ENCODE peak calls at places on chromosomes 16 and 17, in four cellular contexts. One of them, this sample, is unnamed.
A peak's percentile ranks its signal among the peaks of the same experiment; 100 is the strongest.

GRCh38 chr17:79752175-79752574 is 21.4 kb downstream of the ENPP7 start:
- DNase-seq in BJ: no peak
- DNase-seq in AG10803: no peak
- DNase-seq in astrocyte of the spinal cord: no peak
- DNase-seq in this sample: no peak

GRCh38 chr17:76772842-76773521 is 35.1 kb downstream of the MFSD11 start:
- DNase-seq in AG10803: peak; percentile 87
- DNase-seq in astrocyte of the spinal cord: peak; percentile 72
- DNase-seq in BJ: peak; percentile 76
- DNase-seq in this sample: peak; percentile 66

GRCh38 chr17:17356149-17356930 is 53.2 kb downstream of the NT5M start:
- DNase-seq in AG10803: peak; percentile 81
- DNase-seq in BJ: no peak
- DNase-seq in astrocyte of the spinal cord: peak; percentile 85
- DNase-seq in this sample: no peak

GRCh38 chr17:62913971-62914370 is 52.1 kb upstream of the TANC2 start:
- DNase-seq in AG10803: no peak
- DNase-seq in BJ: no peak
- DNase-seq in astrocyte of the spinal cord: no peak
- DNase-seq in this sample: no peak

GRCh38 chr16:74305978-74306784 is 9.6 kb downstream of the PSMD7 start:
- DNase-seq in AG10803: no peak
- DNase-seq in astrocyte of the spinal cord: no peak
- DNase-seq in BJ: no peak
- DNase-seq in this sample: no peak

GRCh38 chr17:68759343-68760140 is 158.4 kb upstream of the FAM20A start:
- DNase-seq in astrocyte of the spinal cord: peak; percentile 93
- DNase-seq in AG10803: peak; percentile 91
- DNase-seq in BJ: peak; percentile 56
- DNase-seq in this sample: peak; percentile 71

GRCh38 chr16:2205104-2205966 is at the start of gene MLST8:
- DNase-seq in astrocyte of the spinal cord: peak; percentile 89
- DNase-seq in BJ: peak; percentile 24
- DNase-seq in AG10803: peak; percentile 82
- DNase-seq in this sample: no peak

GRCh38 chr16:19704321-19705130 is 13.5 kb downstream of the KNOP1 start:
- DNase-seq in astrocyte of the spinal cord: peak; percentile 43
- DNase-seq in AG10803: peak; percentile 66
- DNase-seq in BJ: no peak
- DNase-seq in this sample: no peak

GRCh38 chr17:44348234-44348987 is 3.3 kb downstream of the GRN start:
- DNase-seq in astrocyte of the spinal cord: peak; percentile 43
- DNase-seq in AG10803: peak; percentile 49
- DNase-seq in BJ: no peak
- DNase-seq in this sample: no peak

GRCh38 chr16:66408181-66409048 is 18.7 kb upstream of the BEAN1 start:
- DNase-seq in AG10803: peak; percentile 55
- DNase-seq in BJ: no peak
- DNase-seq in astrocyte of the spinal cord: peak; percentile 81
- DNase-seq in this sample: peak; percentile 88

GRCh38 chr16:49471038-49471727 is 97.6 kb downstream of the C16orf78 start:
- DNase-seq in astrocyte of the spinal cord: no peak
- DNase-seq in AG10803: no peak
- DNase-seq in BJ: no peak
- DNase-seq in this sample: no peak

GRCh38 chr16:13171313-13171712 is 269.9 kb downstream of the SHISA9 start:
- DNase-seq in astrocyte of the spinal cord: no peak
- DNase-seq in BJ: no peak
- DNase-seq in AG10803: no peak
- DNase-seq in this sample: no peak

GRCh38 chr16:5415123-5415522 is 317.5 kb upstream of the EEF2KMT start:
- DNase-seq in BJ: no peak
- DNase-seq in astrocyte of the spinal cord: no peak
- DNase-seq in AG10803: no peak
- DNase-seq in this sample: no peak

GRCh38 chr16:54390095-54390494 is 103.5 kb upstream of the IRX3 start:
- DNase-seq in BJ: no peak
- DNase-seq in AG10803: no peak
- DNase-seq in astrocyte of the spinal cord: no peak
- DNase-seq in this sample: no peak

GRCh38 chr17:67531291-67531690 is 154.2 kb downstream of the PITPNC1 start:
- DNase-seq in astrocyte of the spinal cord: no peak
- DNase-seq in AG10803: no peak
- DNase-seq in BJ: no peak
- DNase-seq in this sample: no peak

GRCh38 chr17:31907342-31907975 is 6.0 kb upstream of the UTP6 start:
- DNase-seq in astrocyte of the spinal cord: peak; percentile 70
- DNase-seq in AG10803: peak; percentile 57
- DNase-seq in BJ: no peak
- DNase-seq in this sample: no peak

GRCh38 chr16:1998360-1998835 is 8.6 kb downstream of the SYNGR3 start:
- DNase-seq in BJ: no peak
- DNase-seq in astrocyte of the spinal cord: no peak
- DNase-seq in AG10803: no peak
- DNase-seq in this sample: no peak

GRCh38 chr16:84266451-84266850 is 26.6 kb upstream of the KCNG4 start:
- DNase-seq in astrocyte of the spinal cord: peak; percentile 27
- DNase-seq in AG10803: peak; percentile 32
- DNase-seq in BJ: no peak
- DNase-seq in this sample: no peak

GRCh38 chr17:17416400-17417360 is 60.1 kb upstream of the MED9 start:
- DNase-seq in BJ: peak; percentile 51
- DNase-seq in AG10803: peak; percentile 79
- DNase-seq in astrocyte of the spinal cord: peak; percentile 76
- DNase-seq in this sample: no peak

GRCh38 chr16:80583466-80583865 is 42.7 kb downstream of the DYNLRB2 start:
- DNase-seq in astrocyte of the spinal cord: peak; percentile 71
- DNase-seq in BJ: peak; percentile 22
- DNase-seq in AG10803: peak; percentile 88
- DNase-seq in this sample: no peak

GRCh38 chr16:67029249-67030096 is 524 bp downstream of the CBFB start:
- DNase-seq in AG10803: peak; percentile 61
- DNase-seq in astrocyte of the spinal cord: peak; percentile 54
- DNase-seq in BJ: no peak
- DNase-seq in this sample: no peak

GRCh38 chr17:30588798-30589247 is 111.6 kb downstream of the GOSR1 start:
- DNase-seq in BJ: no peak
- DNase-seq in astrocyte of the spinal cord: no peak
- DNase-seq in AG10803: no peak
- DNase-seq in this sample: no peak

GRCh38 chr16:87806246-87806607 is 40.4 kb upstream of the KLHDC4 start:
- DNase-seq in AG10803: peak; percentile 58
- DNase-seq in astrocyte of the spinal cord: no peak
- DNase-seq in BJ: no peak
- DNase-seq in this sample: no peak

GRCh38 chr17:40560592-40561293 is 4.5 kb downstream of the CCR7 start:
- DNase-seq in AG10803: peak; percentile 41
- DNase-seq in astrocyte of the spinal cord: peak; percentile 89
- DNase-seq in BJ: no peak
- DNase-seq in this sample: peak; percentile 87

GRCh38 chr17:78179372-78179771 is 7.5 kb downstream of the TK1 start:
- DNase-seq in BJ: no peak
- DNase-seq in astrocyte of the spinal cord: peak; percentile 39
- DNase-seq in AG10803: peak; percentile 58
- DNase-seq in this sample: no peak

GRCh38 chr17:76171701-76172100 is 30.7 kb upstream of the FOXJ1 start:
- DNase-seq in AG10803: no peak
- DNase-seq in BJ: no peak
- DNase-seq in astrocyte of the spinal cord: no peak
- DNase-seq in this sample: no peak

GRCh38 chr16:65012357-65012756 is 109.5 kb downstream of the CDH11 start:
- DNase-seq in AG10803: peak; percentile 61
- DNase-seq in BJ: peak; percentile 68
- DNase-seq in astrocyte of the spinal cord: peak; percentile 48
- DNase-seq in this sample: no peak

GRCh38 chr17:9937164-9937835 is 32.2 kb upstream of the RCVRN start:
- DNase-seq in astrocyte of the spinal cord: peak; percentile 70
- DNase-seq in BJ: no peak
- DNase-seq in AG10803: peak; percentile 95
- DNase-seq in this sample: no peak

GRCh38 chr17:51355314-51356083 is 95.2 kb downstream of the UTP18 start:
- DNase-seq in AG10803: peak; percentile 52
- DNase-seq in astrocyte of the spinal cord: no peak
- DNase-seq in BJ: no peak
- DNase-seq in this sample: no peak

GRCh38 chr17:51353296-51353695 is 93.0 kb downstream of the UTP18 start:
- DNase-seq in astrocyte of the spinal cord: no peak
- DNase-seq in BJ: no peak
- DNase-seq in AG10803: no peak
- DNase-seq in this sample: no peak

GRCh38 chr17:51354908-51355307 is 94.6 kb downstream of the UTP18 start:
- DNase-seq in astrocyte of the spinal cord: no peak
- DNase-seq in AG10803: no peak
- DNase-seq in BJ: no peak
- DNase-seq in this sample: no peak

GRCh38 chr17:51359055-51359454 is 98.7 kb downstream of the UTP18 start:
- DNase-seq in AG10803: no peak
- DNase-seq in astrocyte of the spinal cord: no peak
- DNase-seq in BJ: no peak
- DNase-seq in this sample: no peak

DNA sequence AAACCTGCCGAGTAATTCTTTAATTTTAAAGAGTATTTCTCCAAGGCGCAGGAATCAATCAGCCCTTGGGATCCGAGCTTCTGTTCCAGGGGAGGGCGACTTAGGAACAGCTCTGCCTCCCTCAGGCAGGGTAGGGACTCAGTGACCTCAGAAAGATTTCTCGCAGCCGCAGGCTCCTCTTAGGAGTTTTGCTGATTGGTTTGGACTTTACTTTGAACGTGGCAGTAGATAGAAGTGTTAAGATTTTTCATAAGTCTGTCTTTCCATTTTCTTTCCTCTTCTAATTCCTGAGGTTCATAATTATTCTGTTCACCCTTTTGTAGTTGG is 95.7 kb downstream of the UTP18 start:
- DNase-seq in BJ: no peak
- DNase-seq in AG10803: no peak
- DNase-seq in astrocyte of the spinal cord: no peak
- DNase-seq in this sample: no peak
- TF ChIP-seq CTCF in BJ: no peak
- TF ChIP-seq CTCF in AG10803: no peak
- TF ChIP-seq CTCF in astrocyte of the spinal cord: no peak
- TF ChIP-seq CTCF in this sample: no peak

GRCh38 chr17:56876766-56877179 is 37.1 kb downstream of the TRIM25 start:
- DNase-seq in AG10803: no peak
- DNase-seq in BJ: no peak
- DNase-seq in astrocyte of the spinal cord: no peak
- DNase-seq in this sample: no peak

GRCh38 chr17:56880133-56880532 is 33.7 kb downstream of the TRIM25 start:
- DNase-seq in astrocyte of the spinal cord: no peak
- DNase-seq in AG10803: no peak
- DNase-seq in BJ: no peak
- DNase-seq in this sample: no peak

GRCh38 chr17:56880571-56880970 is 33.3 kb downstream of the TRIM25 start:
- DNase-seq in BJ: no peak
- DNase-seq in AG10803: no peak
- DNase-seq in astrocyte of the spinal cord: no peak
- DNase-seq in this sample: no peak

GRCh38 chr17:56881685-56882295 is 32.1 kb downstream of the TRIM25 start:
- DNase-seq in AG10803: no peak
- DNase-seq in astrocyte of the spinal cord: no peak
- DNase-seq in BJ: no peak
- DNase-seq in this sample: no peak

GRCh38 chr17:56879280-56879679 is 34.6 kb downstream of the TRIM25 start:
- DNase-seq in AG10803: no peak
- DNase-seq in BJ: no peak
- DNase-seq in astrocyte of the spinal cord: no peak
- DNase-seq in this sample: no peak
- TF ChIP-seq CTCF in AG10803: no peak
- TF ChIP-seq CTCF in BJ: no peak
- TF ChIP-seq CTCF in astrocyte of the spinal cord: no peak
- TF ChIP-seq CTCF in this sample: no peak

GRCh38 chr17:47725446-47726109 is 7.5 kb upstream of the TBX21 start:
- DNase-seq in AG10803: no peak
- DNase-seq in BJ: no peak
- DNase-seq in astrocyte of the spinal cord: no peak
- DNase-seq in this sample: no peak
- TF ChIP-seq CTCF in AG10803: peak; percentile 17
- TF ChIP-seq CTCF in BJ: no peak
- TF ChIP-seq CTCF in astrocyte of the spinal cord: peak; percentile 25
- TF ChIP-seq CTCF in this sample: no peak

DNA sequence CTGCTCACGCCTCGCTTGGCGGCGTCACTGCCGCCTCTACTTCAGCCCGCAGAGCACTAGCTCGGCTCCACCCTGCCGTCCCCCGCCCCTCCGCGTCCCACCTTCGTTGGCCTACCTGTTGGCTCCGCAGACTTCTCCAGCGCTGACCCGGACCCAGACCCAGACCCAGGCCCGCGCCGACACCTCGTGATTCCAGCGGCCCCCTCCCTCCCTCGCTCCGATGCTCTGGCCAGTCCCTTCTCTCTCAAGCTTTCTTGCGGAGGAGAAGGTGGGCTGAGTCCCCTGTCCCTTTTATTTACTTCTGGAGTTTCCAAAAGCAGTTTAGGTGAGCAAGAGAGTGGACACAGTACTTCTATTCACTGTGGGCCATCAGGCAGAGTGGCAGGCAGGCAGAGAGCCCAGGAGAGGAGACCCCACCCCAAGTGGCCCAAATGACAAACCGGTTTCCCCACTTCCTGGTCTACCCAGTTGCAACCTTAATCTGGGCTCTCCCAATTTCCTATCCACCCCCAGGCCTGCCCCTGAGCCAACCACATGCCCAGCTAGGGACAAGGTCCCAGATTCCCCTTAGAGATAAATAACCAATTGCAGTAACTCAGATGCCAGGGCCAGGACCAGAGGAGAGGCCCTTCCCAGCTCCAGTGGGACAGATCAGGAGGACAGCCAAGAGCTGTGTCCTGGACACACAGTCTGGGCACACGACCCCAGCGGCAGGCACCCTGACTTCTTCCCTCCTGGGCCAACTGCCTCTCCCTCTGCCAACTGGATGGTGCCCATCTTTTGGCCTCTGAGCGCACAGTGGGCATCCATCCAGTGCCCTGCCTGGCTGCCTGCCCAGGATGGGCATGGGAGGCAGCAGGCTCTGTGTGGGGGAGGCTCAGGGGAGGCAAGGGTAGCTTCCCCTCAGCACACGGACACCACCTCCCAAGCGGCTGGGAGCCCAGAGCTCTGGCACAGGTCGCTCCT is 1.2 kb upstream of the SRCIN1 start:
- DNase-seq in astrocyte of the spinal cord: no peak
- DNase-seq in BJ: no peak
- DNase-seq in AG10803: no peak
- DNase-seq in this sample: no peak
- TF ChIP-seq CTCF in astrocyte of the spinal cord: no peak
- TF ChIP-seq CTCF in BJ: no peak
- TF ChIP-seq CTCF in AG10803: no peak
- TF ChIP-seq CTCF in this sample: no peak

GRCh38 chr16:68844211-68844564 is 857 bp downstream of the TANGO6 start:
- DNase-seq in AG10803: no peak
- DNase-seq in astrocyte of the spinal cord: no peak
- DNase-seq in BJ: no peak
- DNase-seq in this sample: no peak
- TF ChIP-seq CTCF in AG10803: no peak
- TF ChIP-seq CTCF in astrocyte of the spinal cord: no peak
- TF ChIP-seq CTCF in BJ: no peak
- TF ChIP-seq CTCF in this sample: no peak

GRCh38 chr16:69494993-69495392 is 70.6 kb downstream of the CYB5B start:
- DNase-seq in astrocyte of the spinal cord: no peak
- DNase-seq in BJ: no peak
- DNase-seq in AG10803: no peak
- DNase-seq in this sample: no peak
- TF ChIP-seq CTCF in astrocyte of the spinal cord: peak; percentile 36
- TF ChIP-seq CTCF in BJ: peak; percentile 25
- TF ChIP-seq CTCF in AG10803: peak; percentile 34
- TF ChIP-seq CTCF in this sample: peak; percentile 43

GRCh38 chr16:14487579-14487978 is 142.5 kb downstream of the PARN start:
- DNase-seq in AG10803: no peak
- DNase-seq in BJ: no peak
- DNase-seq in astrocyte of the spinal cord: no peak
- DNase-seq in this sample: no peak
- TF ChIP-seq CTCF in AG10803: no peak
- TF ChIP-seq CTCF in BJ: no peak
- TF ChIP-seq CTCF in astrocyte of the spinal cord: no peak
- TF ChIP-seq CTCF in this sample: no peak